ENCODE peak calls at places on chromosome 22, in six cellular contexts. N is astrocyte of the spinal cord, L is ascending aorta, G is AG04450, J is ovary, C is tibial artery. K is an unnamed sample.

GRCh38 chr22:23764931-23765881 is 2.4 kb downstream of the C22orf15 start:
- DNase-seq in L (no peak), N (no peak), G (no peak), J (no peak), C (no peak), K (no peak)

GRCh38 chr22:31857247-31857646 is 87.1 kb upstream of the YWHAH start:
- DNase-seq in G (no peak), J (no peak), C (no peak), N (no peak), L (no peak), K (no peak)

GRCh38 chr22:42202669-42203068 is 67.8 kb downstream of the TCF20 start:
- DNase-seq in J (no peak), L (no peak), N (peak; percentile 62), C (no peak), G (peak; percentile 21), K (no peak)

GRCh38 chr22:40975346-40975745 is 24.2 kb downstream of the RBX1 start:
- DNase-seq in J (no peak), L (no peak), G (no peak), C (no peak), N (no peak), K (no peak)

GRCh38 chr22:23749747-23750373 is 1.1 kb downstream of the ZNF70 start:
- DNase-seq in N (no peak), G (no peak), J (no peak), C (no peak), L (no peak), K (no peak)

GRCh38 chr22:37155971-37156370 is 6.3 kb upstream of the IL2RB start:
- DNase-seq in C (no peak), G (no peak), L (no peak), J (no peak), N (no peak), K (no peak)

GRCh38 chr22:24410110-24410856 is 17.1 kb upstream of the ADORA2A start:
- DNase-seq in L (no peak), C (no peak), N (peak; percentile 41), G (no peak), J (no peak), K (no peak)

GRCh38 chr22:25134028-25134427 is 65.6 kb upstream of the CRYBB3 start:
- DNase-seq in N (no peak), G (no peak), L (no peak), C (no peak), J (no peak), K (no peak)

GRCh38 chr22:37167176-37167980 is 17.7 kb upstream of the IL2RB start:
- DNase-seq in J (peak; percentile 18), G (no peak), N (no peak), C (no peak), L (no peak), K (no peak)

GRCh38 chr22:18060646-18061620 is 16.9 kb upstream of the PEX26 start:
- DNase-seq in L (no peak), C (no peak), J (no peak), G (no peak), N (peak; percentile 19), K (no peak)

GRCh38 chr22:26800858-26801257 is 143.5 kb downstream of the MIAT start:
- DNase-seq in C (no peak), N (no peak), G (peak; percentile 24), J (no peak), L (no peak), K (no peak)

GRCh38 chr22:42887523-42888507 is 30.7 kb upstream of the ARFGAP3 start:
- DNase-seq in N (no peak), G (no peak), L (no peak), C (no peak), J (no peak), K (no peak)

GRCh38 chr22:42680648-42681047 is 31.5 kb upstream of the CYB5R3 start:
- DNase-seq in L (no peak), J (no peak), C (peak; percentile 74), G (peak; percentile 68), N (peak; percentile 89), K (peak; percentile 97)

GRCh38 chr22:30435674-30436126 is 10.1 kb downstream of the MTFP1 start:
- DNase-seq in J (no peak), C (no peak), N (no peak), L (peak; percentile 21), G (no peak), K (no peak)
- TF ChIP-seq CTCF in J (no peak), C (no peak), N (no peak), L (no peak), G (no peak), K (no peak)

GRCh38 chr22:49367016-49367697 is 460.5 kb downstream of the BRD1 start:
- DNase-seq in L (no peak), N (peak; percentile 10), J (no peak), G (no peak), C (peak; percentile 48), K (no peak)

GRCh38 chr22:49368976-49369725 is 458.5 kb downstream of the BRD1 start:
- DNase-seq in N (no peak), G (no peak), L (no peak), C (peak; percentile 54), J (no peak), K (no peak)

GRCh38 chr22:49369726-49370717 is 457.7 kb downstream of the BRD1 start:
- DNase-seq in C (peak; percentile 50), G (no peak), N (no peak), J (no peak), L (no peak), K (no peak)

GRCh38 chr22:49366437-49366836 is 461.2 kb downstream of the BRD1 start:
- DNase-seq in N (no peak), L (no peak), J (no peak), C (no peak), G (no peak), K (no peak)

GRCh38 chr22:49368221-49368975 is 459.3 kb downstream of the BRD1 start:
- DNase-seq in G (no peak), N (no peak), L (no peak), C (peak; percentile 53), J (no peak), K (no peak)
- H3K4me3 ChIP-seq in G (no peak overlapping the region), N (no peak overlapping the region), L (no peak overlapping the region), C (peak overlapping the region; percentile 20), J (no peak overlapping the region), K (no peak overlapping the region)

GRCh38 chr22:29606320-29606719 is 2.9 kb downstream of the NF2 start:
- DNase-seq in G (no peak), N (no peak), J (no peak), L (no peak), C (no peak), K (no peak)

GRCh38 chr22:29605236-29605850 is 1.9 kb downstream of the NF2 start:
- DNase-seq in J (no peak), N (no peak), L (no peak), G (no peak), C (no peak), K (no peak)

GRCh38 chr22:29600846-29601245 is 2.6 kb upstream of the NF2 start:
- DNase-seq in J (no peak), C (no peak), L (no peak), N (no peak), G (no peak), K (no peak)

GRCh38 chr22:29607426-29607825 is 4.0 kb downstream of the NF2 start:
- DNase-seq in J (no peak), N (no peak), G (no peak), C (no peak), L (no peak), K (no peak)

DNA sequence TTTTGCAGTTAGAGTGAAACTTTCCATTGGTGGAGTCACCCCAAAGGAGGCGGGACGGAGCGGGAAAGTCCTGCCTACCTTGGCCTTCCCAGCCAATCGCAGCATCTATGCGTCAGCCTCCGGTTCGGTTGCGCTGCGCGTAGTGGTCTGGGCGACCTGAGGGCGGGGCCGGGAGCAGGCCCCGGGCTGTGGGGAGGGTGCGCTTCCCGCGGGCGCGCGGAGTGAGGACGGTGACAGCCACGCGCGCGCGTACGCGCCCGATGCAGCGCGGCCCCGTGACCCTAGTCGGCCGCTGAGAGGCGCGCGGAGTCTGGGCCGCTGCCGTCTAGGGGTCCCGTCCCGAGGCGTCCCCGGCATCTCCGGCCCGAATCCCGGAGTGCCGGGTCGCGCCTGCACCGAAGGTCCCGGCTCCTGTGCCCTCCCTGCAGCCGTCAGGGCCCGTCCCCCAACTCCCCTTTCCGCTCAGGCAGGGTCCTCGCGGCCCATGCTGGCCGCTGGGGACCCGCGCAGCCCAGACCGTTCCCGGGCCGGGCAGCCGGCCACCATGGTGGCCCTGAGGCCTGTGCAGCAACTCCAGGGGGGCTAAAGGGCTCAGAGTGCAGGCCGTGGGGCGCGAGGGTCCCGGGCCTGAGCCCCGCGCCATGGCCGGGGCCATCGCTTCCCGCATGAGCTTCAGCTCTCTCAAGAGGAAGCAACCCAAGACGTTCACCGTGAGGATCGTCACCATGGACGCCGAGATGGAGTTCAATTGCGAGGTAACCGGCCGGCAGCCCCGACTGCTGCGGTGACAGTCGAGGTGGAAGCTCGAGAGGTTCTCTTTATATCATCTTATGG is at the start of gene NF2:
- DNase-seq in L (peak; percentile 97), C (peak; percentile 99), G (peak; percentile 98), N (peak; percentile 99), J (peak; percentile 98), K (peak; percentile 98)
- TF ChIP-seq CTCF in L (no peak), C (no peak), G (no peak), N (no peak), J (no peak), K (no peak)

GRCh38 chr22:38427465-38427864 is 27.5 kb downstream of the KCNJ4 start:
- DNase-seq in L (no peak), G (no peak), J (no peak), C (no peak), N (no peak), K (no peak)

GRCh38 chr22:38423512-38424503 is 31.2 kb downstream of the KCNJ4 start:
- DNase-seq in G (no peak), J (no peak), L (no peak), C (no peak), N (no peak), K (no peak)

GRCh38 chr22:38426628-38427027 is 28.4 kb downstream of the KCNJ4 start:
- DNase-seq in G (no peak), C (no peak), L (no peak), N (no peak), J (no peak), K (no peak)

GRCh38 chr22:38422615-38423511 is 32.1 kb downstream of the KCNJ4 start:
- DNase-seq in N (no peak), G (no peak), C (no peak), L (no peak), J (no peak), K (no peak)

DNA sequence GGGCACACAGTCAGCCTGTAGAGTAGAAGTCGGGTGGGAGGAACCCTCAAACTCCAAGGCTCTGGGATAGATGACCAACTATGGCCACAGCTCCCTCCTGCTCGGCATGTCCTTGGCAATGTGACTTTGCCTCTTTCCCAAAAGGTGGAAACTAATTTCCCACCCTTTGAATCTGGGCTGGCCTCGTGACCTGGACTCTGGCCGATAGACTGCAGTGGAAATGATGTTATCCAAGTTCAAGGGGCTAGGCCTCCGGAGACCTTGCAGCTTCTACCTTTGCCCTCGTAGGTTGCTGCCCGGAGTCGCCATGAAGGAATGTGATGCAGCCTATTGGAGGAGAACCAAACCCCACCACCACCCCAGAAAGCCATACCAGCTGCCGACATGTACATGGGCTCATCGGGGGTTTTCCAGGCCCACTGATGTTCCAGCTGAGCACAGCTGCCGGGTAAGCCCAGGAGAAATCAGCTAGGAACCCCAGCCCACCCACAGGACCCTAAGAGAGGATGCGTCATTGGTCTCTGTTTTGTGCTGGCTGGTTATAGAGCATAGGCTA is 30.4 kb downstream of the KCNJ4 start:
- DNase-seq in G (no peak), J (no peak), L (no peak), N (no peak), C (no peak), K (no peak)
- H3K4me3 ChIP-seq in G (no peak overlapping the region), J (no peak overlapping the region), L (no peak overlapping the region), N (no peak overlapping the region), C (no peak overlapping the region), K (no peak overlapping the region)

GRCh38 chr22:46738961-46739870 is 1.2 kb upstream of the CERK start:
- DNase-seq in C (peak; percentile 77), J (peak; percentile 44), G (no peak), N (peak; percentile 68), L (no peak), K (no peak)
- TF ChIP-seq CTCF in C (peak; percentile 13), J (no peak), G (peak; percentile 20), N (peak; percentile 42), L (no peak), K (no peak)